ENCODE peak calls at places on chromosomes 4 and X, in eight cellular contexts. A is cardiac muscle cell; T is mucosa of gallbladder; I is stimulated activated CD8-positive, alpha-beta memory T cell treated with anti-CD3 and anti-CD28 coated beads, Interleukin-15, amount 100 ng/mL, for 24 hours; F is WERI-Rb-1; O is T-helper 2 cell; B is naive thymus-derived CD8-positive, alpha-beta T cell; M is GM04504. K is an unnamed sample.

GRCh38 chr4:142278663-142279062 is 567.4 kb downstream of the INPP4B start:
- DNase-seq in A (no peak), T (no peak), I (no peak), F (no peak), O (no peak), B (no peak), M (no peak), K (no peak)

GRCh38 chr4:10101559-10102192 is 14.9 kb downstream of the WDR1 start:
- DNase-seq in A (no peak), T (no peak), I (no peak), F (no peak), O (no peak), B (no peak), M (no peak), K (no peak)

GRCh38 chr4:108709234-108709633 is 53.6 kb downstream of the ETNPPL start:
- DNase-seq in A (no peak), T (no peak), I (no peak), F (no peak), O (no peak), B (no peak), M (no peak), K (no peak)

GRCh38 chr4:54840992-54841768 is 183.4 kb downstream of the KIT start:
- DNase-seq in A (peak), T (peak), I (no peak), F (no peak), O (no peak), B (no peak), M (peak), K (peak)

GRCh38 chrX:40009462-40009851 is 88.3 kb downstream of the BCOR start:
- DNase-seq in A (peak), T (no peak), I (no peak), F (no peak), O (no peak), B (no peak), M (no peak), K (no peak)

GRCh38 chrX:23365541-23365940 is 30.9 kb downstream of the PTCHD1 start:
- DNase-seq in A (no peak), T (no peak), I (no peak), F (peak), O (no peak), B (no peak), M (no peak), K (no peak)

GRCh38 chr4:73341454-73341853 is 62.6 kb upstream of the ALB start:
- DNase-seq in A (peak), T (peak), I (no peak), F (peak), O (no peak), B (no peak), M (peak), K (peak)

GRCh38 chr4:39043058-39043696 is 11.0 kb upstream of the TMEM156 start:
- DNase-seq in A (no peak), T (no peak), I (no peak), F (no peak), O (no peak), B (no peak), M (no peak), K (no peak)

K was measured in COLO829.